ENCODE peak calls at places on chromosomes 4 and X, in four cellular contexts. D is K562, F is H1, U is HepG2. P is an unnamed sample.

GRCh38 chr4:87527446-87528240 is 1.5 kb downstream of the SPARCL1 start:
- DNase-seq in D (no peak), F (no peak), U (no peak), P (no peak)

GRCh38 chr4:109816082-109816442 is 500 bp downstream of the GAR1 start:
- DNase-seq in D (peak; percentile 18), F (no peak), U (no peak), P (no peak)

GRCh38 chr4:2091990-2092652 is 33.0 kb downstream of the NAT8L start:
- DNase-seq in D (no peak), F (no peak), U (no peak), P (no peak)

GRCh38 chrX:3295731-3296130 is 50.7 kb downstream of the MXRA5 start:
- DNase-seq in D (peak; percentile 59), F (no peak), U (no peak), P (peak; percentile 6)

GRCh38 chrX:106894392-106894909 is 8.7 kb downstream of the RIPPLY1 start:
- DNase-seq in D (peak; percentile 44), F (peak; percentile 2), U (peak; percentile 60), P (peak; percentile 57)

GRCh38 chrX:69152398-69152797 is 12.9 kb downstream of the PJA1 start:
- DNase-seq in D (no peak), F (no peak), U (peak; percentile 21), P (no peak)

GRCh38 chr4:81519856-81520255 is 48.1 kb upstream of the RASGEF1B start:
- DNase-seq in D (no peak), F (no peak), U (no peak), P (no peak)

GRCh38 chr4:168995537-168996295 is 14.3 kb downstream of the CBR4 start:
- DNase-seq in D (no peak), F (no peak), U (no peak), P (peak; percentile 24)

GRCh38 chr4:2728806-2729532 is 27.2 kb downstream of the TNIP2 start:
- DNase-seq in D (no peak), F (no peak), U (no peak), P (no peak)

GRCh38 chr4:58144721-58145120 is 1034.5 kb upstream of the IGFBP7 start:
- DNase-seq in D (no peak), F (no peak), U (no peak), P (no peak)

GRCh38 chrX:87392369-87392768 is 125.2 kb upstream of the KLHL4 start:
- DNase-seq in D (peak; percentile 12), F (no peak), U (no peak), P (peak; percentile 36)

GRCh38 chrX:19799319-19800182 is 87.8 kb downstream of the SH3KBP1 start:
- DNase-seq in D (no peak), F (no peak), U (no peak), P (peak; percentile 55)

GRCh38 chrX:138026211-138026610 is 460.3 kb downstream of the ZIC3 start:
- DNase-seq in D (peak; percentile 3), F (no peak), U (no peak), P (no peak)

GRCh38 chrX:122625821-122626220 is 558.3 kb upstream of the GRIA3 start:
- DNase-seq in D (no peak), F (no peak), U (no peak), P (no peak)

GRCh38 chr4:139628184-139629012 is 37.2 kb upstream of the MGST2 start:
- DNase-seq in D (no peak), F (no peak), U (no peak), P (no peak)

GRCh38 chr4:6955261-6955911 is 45.8 kb downstream of the TBC1D14 start:
- DNase-seq in D (no peak), F (no peak), U (no peak), P (no peak)

GRCh38 chrX:54540289-54540688 is 10.3 kb downstream of the GNL3L start:
- DNase-seq in D (no peak), F (no peak), U (no peak), P (peak; percentile 10)

GRCh38 chr4:77073106-77073858 is 2.5 kb downstream of the CCNI start:
- DNase-seq in D (no peak), F (no peak), U (no peak), P (peak; percentile 59)

GRCh38 chr4:51862781-51863180 is 19.8 kb downstream of the DCUN1D4 start:
- DNase-seq in D (no peak), F (no peak), U (no peak), P (no peak)

GRCh38 chr4:475962-476361 is 23.0 kb downstream of the ZNF721 start:
- DNase-seq in D (no peak), F (no peak), U (no peak), P (no peak)

GRCh38 chr4:83212041-83212851 is 72.4 kb downstream of the COQ2 start:
- DNase-seq in D (no peak), F (no peak), U (no peak), P (no peak)

GRCh38 chr4:37604464-37604863 is 81.7 kb downstream of the RELL1 start:
- DNase-seq in D (no peak), F (no peak), U (no peak), P (peak; percentile 28)

GRCh38 chr4:140031706-140032105 is 122.3 kb downstream of the MAML3 start:
- DNase-seq in D (no peak), F (no peak), U (no peak), P (no peak)

GRCh38 chr4:26145212-26145611 is 175.6 kb upstream of the RBPJ start:
- DNase-seq in D (no peak), F (no peak), U (peak; percentile 47), P (no peak)

GRCh38 chrX:153633607-153634180 is 13.3 kb upstream of the DUSP9 start:
- DNase-seq in D (no peak), F (no peak), U (no peak), P (no peak)

GRCh38 chrX:135893294-135893817 is at the start of the genes CT45A10 and SAGE1:
- DNase-seq in D (peak; percentile 85), F (no peak), U (no peak), P (no peak)

GRCh38 chr4:142818009-142818408 is 28.1 kb downstream of the INPP4B start:
- DNase-seq in D (no peak), F (no peak), U (no peak), P (no peak)

GRCh38 chr4:127503111-127503510 is 129.6 kb upstream of the INTU start:
- DNase-seq in D (no peak), F (peak; percentile 7), U (no peak), P (no peak)

GRCh38 chrX:50881028-50881427 is 29.5 kb upstream of the BMP15 start:
- DNase-seq in D (no peak), F (no peak), U (no peak), P (no peak)

GRCh38 chr4:6753103-6753560 is 29.4 kb upstream of the KIAA0232 start:
- DNase-seq in D (peak; percentile 84), F (no peak), U (peak; percentile 80), P (no peak)

GRCh38 chr4:82833696-82834313 is 35.2 kb upstream of the SCD5 start:
- DNase-seq in D (no peak), F (no peak), U (peak; percentile 27), P (peak; percentile 74)

GRCh38 chr4:98345838-98346237 is 84.7 kb downstream of the RAP1GDS1 start:
- DNase-seq in D (no peak), F (no peak), U (no peak), P (no peak)

GRCh38 chrX:13685126-13685763 is 3.7 kb upstream of the RAB9A start:
- DNase-seq in D (no peak), F (no peak), U (no peak), P (no peak)

GRCh38 chr4:137267024-137267423 is 265.3 kb downstream of the PCDH18 start:
- DNase-seq in D (no peak), F (no peak), U (no peak), P (no peak)

GRCh38 chrX:3526084-3526483 is 179.6 kb upstream of the MXRA5 start:
- DNase-seq in D (no peak), F (no peak), U (no peak), P (no peak)

GRCh38 chr4:185167205-185167604 is 24.1 kb downstream of the SLC25A4 start:
- DNase-seq in D (no peak), F (no peak), U (no peak), P (no peak)

GRCh38 chr4:42392436-42392835 is 4.9 kb upstream of the SHISA3 start:
- DNase-seq in D (no peak), F (no peak), U (no peak), P (no peak)
- H2AFZ ChIP-seq in D (no peak overlapping the region), F (no peak overlapping the region), U (no peak overlapping the region), P (no peak overlapping the region)

GRCh38 chr4:62706423-62706822 is 1506.3 kb downstream of the ADGRL3 start:
- DNase-seq in D (no peak), F (no peak), U (no peak), P (no peak)

GRCh38 chr4:62711575-62711974 is 1511.4 kb downstream of the ADGRL3 start:
- DNase-seq in D (no peak), F (no peak), U (no peak), P (no peak)

DNA sequence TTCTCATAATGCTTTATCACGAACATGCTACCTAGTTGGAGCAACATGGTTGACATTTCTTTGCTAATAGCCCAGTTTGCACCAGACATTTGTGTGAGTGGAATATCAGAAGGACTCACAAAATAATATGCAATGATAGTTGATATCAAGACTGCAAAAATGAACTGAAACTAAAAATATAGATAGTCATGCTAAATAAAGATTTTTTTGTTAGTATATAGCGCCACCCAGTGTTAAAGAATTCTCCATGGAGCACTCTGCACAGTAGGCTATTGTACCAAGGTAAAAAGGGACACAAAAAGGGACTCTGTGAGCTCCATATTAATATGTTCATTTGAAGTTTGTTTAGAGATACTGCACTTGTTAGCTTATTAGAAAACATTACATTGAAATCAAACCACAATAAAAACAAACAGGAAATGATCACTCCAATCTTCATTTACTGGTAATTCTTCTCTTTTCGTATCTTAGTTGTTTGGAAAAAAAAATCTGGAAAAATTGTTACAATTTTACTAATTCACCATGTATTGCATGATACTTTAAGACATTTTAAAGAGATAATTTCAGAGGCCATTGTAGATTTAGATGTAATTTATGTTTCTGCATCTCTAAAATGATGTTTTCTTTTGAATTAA is 1509.6 kb downstream of the ADGRL3 start:
- DNase-seq in D (peak; percentile 2), F (no peak), U (peak; percentile 34), P (no peak)
- TF ChIP-seq MAX in D (no peak), F (no peak), U (no peak), P (no peak)

GRCh38 chrX:119753639-119754257 is 4.6 kb upstream of the SOWAHD start:
- DNase-seq in D (peak; percentile 20), F (no peak), U (peak; percentile 25), P (peak; percentile 56)
- TF ChIP-seq JUN in D (no peak), F (no peak), U (no peak), P (no peak)

GRCh38 chr4:113103556-113103955 is 54.1 kb downstream of the ANK2 start:
- DNase-seq in D (no peak), F (no peak), U (no peak), P (no peak)

GRCh38 chr4:113101669-113102068 is 52.2 kb downstream of the ANK2 start:
- DNase-seq in D (no peak), F (no peak), U (peak; percentile 3), P (no peak)

GRCh38 chr4:113109106-113109740 is 59.8 kb downstream of the ANK2 start:
- DNase-seq in D (no peak), F (no peak), U (peak; percentile 46), P (no peak)

DNA sequence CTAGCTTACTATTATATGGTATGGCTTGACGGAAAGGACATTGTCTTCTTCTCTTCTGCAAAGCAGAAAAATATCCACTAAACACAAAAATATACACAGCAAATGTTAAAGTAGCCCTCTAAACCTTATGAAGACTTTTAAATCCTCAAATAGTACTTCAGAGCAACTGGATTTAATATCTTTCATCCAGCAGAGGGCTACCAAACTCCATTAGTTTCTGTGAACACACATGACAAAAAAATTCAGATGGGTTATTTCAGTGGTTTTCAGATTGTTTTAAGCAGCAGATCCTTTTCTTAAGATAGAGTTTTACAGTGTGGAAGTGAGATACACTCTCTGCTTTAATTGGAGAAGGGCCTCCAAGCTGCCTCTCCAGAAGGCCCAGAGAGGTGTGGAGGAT is 56.6 kb downstream of the ANK2 start:
- DNase-seq in D (no peak), F (no peak), U (peak; percentile 59), P (no peak)
- H2AFZ ChIP-seq in D (no peak overlapping the region), F (no peak overlapping the region), U (no peak overlapping the region), P (no peak overlapping the region)

GRCh38 chr4:38612996-38613395 is 51.0 kb upstream of the KLF3 start:
- DNase-seq in D (no peak), F (no peak), U (no peak), P (peak; percentile 56)
- TF ChIP-seq MAX in D (no peak), F (no peak), U (no peak), P (no peak)